ENCODE peak calls at places on chromosomes 12 and 14, in five cellular contexts. U is brain microvascular endothelial cell; J is T47D; V is AG20443; Y is CD8-positive, alpha-beta T cell. E is an unnamed sample.

GRCh38 chr14:68554231-68554630 is 238.6 kb downstream of the ZFP36L1 start:
- DNase-seq in U (no peak), J (no peak), V (no peak), Y (peak; percentile 39), E (no peak)

GRCh38 chr14:74973003-74973614 is 17.7 kb upstream of the PGF start:
- DNase-seq in U (peak; percentile 45), J (no peak), V (no peak), Y (peak; percentile 61), E (no peak)

GRCh38 chr14:101988377-101988776 is 24.0 kb downstream of the DYNC1H1 start:
- DNase-seq in U (no peak), J (no peak), V (no peak), Y (no peak), E (no peak)

GRCh38 chr12:3204716-3205617 is 127.8 kb downstream of the TSPAN9 start:
- DNase-seq in U (no peak), J (no peak), V (no peak), Y (no peak), E (no peak)

GRCh38 chr12:6384499-6385436 is 806 bp downstream of the LTBR start:
- DNase-seq in U (no peak), J (no peak), V (peak; percentile 54), Y (no peak), E (no peak)

GRCh38 chr12:67647251-67647546 is 1.3 kb upstream of the DYRK2 start:
- DNase-seq in U (no peak), J (no peak), V (no peak), Y (no peak), E (no peak)

GRCh38 chr12:107106241-107107025 is 13.1 kb upstream of the CRY1 start:
- DNase-seq in U (no peak), J (no peak), V (no peak), Y (no peak), E (no peak)

GRCh38 chr12:6765048-6765633 is 1.0 kb upstream of the PTMS start:
- DNase-seq in U (no peak), J (no peak), V (no peak), Y (no peak), E (peak; percentile 16)

GRCh38 chr12:62750941-62751843 is 183.8 kb downstream of the PPM1H start:
- DNase-seq in U (no peak), J (no peak), V (no peak), Y (no peak), E (no peak)

GRCh38 chr12:1369460-1369859 is 224.9 kb downstream of the FBXL14 start:
- DNase-seq in U (no peak), J (no peak), V (no peak), Y (no peak), E (no peak)

GRCh38 chr12:53739285-53740129 is 12.3 kb upstream of the CALCOCO1 start:
- DNase-seq in U (no peak), J (no peak), V (no peak), Y (no peak), E (no peak)

GRCh38 chr12:69977991-69978390 is 153.0 kb downstream of the MYRFL start:
- DNase-seq in U (no peak), J (no peak), V (no peak), Y (no peak), E (no peak)

GRCh38 chr14:56945291-56945690 is 135.0 kb upstream of the OTX2 start:
- DNase-seq in U (no peak), J (no peak), V (no peak), Y (no peak), E (no peak)

GRCh38 chr12:53219116-53219955 is 12.3 kb upstream of the ITGB7 start:
- DNase-seq in U (peak; percentile 52), J (peak; percentile 61), V (peak; percentile 54), Y (peak; percentile 73), E (no peak)

GRCh38 chr12:100871335-100871734 is 76.8 kb downstream of the ANO4 start:
- DNase-seq in U (no peak), J (no peak), V (no peak), Y (no peak), E (no peak)

GRCh38 chr14:70724061-70724596 is 82.4 kb downstream of the TTC9 start:
- DNase-seq in U (no peak), J (no peak), V (no peak), Y (no peak), E (no peak)

GRCh38 chr14:62209287-62209899 is 447.2 kb downstream of the SNAPC1 start:
- DNase-seq in U (peak; percentile 52), J (no peak), V (peak; percentile 30), Y (no peak), E (no peak)

GRCh38 chr12:69476276-69477017 is 6.3 kb downstream of the FRS2 start:
- DNase-seq in U (no peak), J (no peak), V (no peak), Y (no peak), E (no peak)

GRCh38 chr12:105935106-105935505 is 203.6 kb downstream of the NUAK1 start:
- DNase-seq in U (peak; percentile 23), J (no peak), V (no peak), Y (no peak), E (no peak)

GRCh38 chr14:99520571-99521081 is 39.4 kb downstream of the CCNK start:
- DNase-seq in U (no peak), J (no peak), V (no peak), Y (no peak), E (no peak)

GRCh38 chr14:104746951-104747481 is 5.9 kb upstream of the SIVA1 start:
- DNase-seq in U (no peak), J (no peak), V (no peak), Y (no peak), E (no peak)

GRCh38 chr14:68364823-68365222 is 428.0 kb downstream of the ZFP36L1 start:
- DNase-seq in U (no peak), J (no peak), V (no peak), Y (no peak), E (peak; percentile 79)

GRCh38 chr12:2429032-2429431 is 365.7 kb upstream of the FKBP4 start:
- DNase-seq in U (no peak), J (no peak), V (peak; percentile 27), Y (no peak), E (no peak)

GRCh38 chr14:90281261-90281660 is 24.9 kb downstream of the PSMC1 start:
- DNase-seq in U (peak; percentile 82), J (no peak), V (peak; percentile 87), Y (no peak), E (peak; percentile 58)

GRCh38 chr14:104926619-104927431 is 2.1 kb downstream of the PLD4 start:
- DNase-seq in U (no peak), J (no peak), V (no peak), Y (no peak), E (no peak)

GRCh38 chr14:50085570-50086315 is 30.6 kb downstream of the VCPKMT start:
- DNase-seq in U (peak; percentile 71), J (no peak), V (peak; percentile 80), Y (no peak), E (peak; percentile 42)

GRCh38 chr14:63435838-63436237 is 107.3 kb downstream of the PPP2R5E start:
- DNase-seq in U (peak; percentile 22), J (no peak), V (peak; percentile 81), Y (no peak), E (no peak)

GRCh38 chr14:77615231-77616132 is 955 bp downstream of the SPTLC2 start:
- DNase-seq in U (no peak), J (no peak), V (no peak), Y (no peak), E (no peak)

GRCh38 chr14:56271988-56272387 is 153.8 kb downstream of the PELI2 start:
- DNase-seq in U (peak; percentile 71), J (no peak), V (peak; percentile 71), Y (no peak), E (peak; percentile 5)

GRCh38 chr14:72708708-72709475 is 185.0 kb downstream of the DPF3 start:
- DNase-seq in U (no peak), J (no peak), V (no peak), Y (no peak), E (no peak)

GRCh38 chr14:31229638-31230229 is 22.1 kb upstream of the HECTD1 start:
- DNase-seq in U (peak; percentile 93), J (no peak), V (peak; percentile 93), Y (no peak), E (no peak)

GRCh38 chr12:103956515-103957027 is 9.1 kb upstream of the TDG start:
- DNase-seq in U (no peak), J (peak; percentile 27), V (peak; percentile 48), Y (no peak), E (no peak)

GRCh38 chr14:101839236-101839635 is 77.7 kb downstream of the PPP2R5C start:
- DNase-seq in U (no peak), J (no peak), V (no peak), Y (no peak), E (no peak)

GRCh38 chr14:89025581-89026236 is 201.3 kb downstream of the TTC8 start:
- DNase-seq in U (no peak), J (no peak), V (peak; percentile 84), Y (no peak), E (no peak)